ENCODE peak calls at places on chromosomes 3 and 15, in ten cellular contexts. One of them, this sample, is unnamed.

GRCh38 chr3:109143646-109144045 is 7.1 kb downstream of the C3orf85 start:
- DNase-seq in colonic mucosa: no peak
- DNase-seq in WERI-Rb-1: no peak
- DNase-seq in tibial nerve: no peak
- DNase-seq in OCI-LY7: no peak
- DNase-seq in PC-3: no peak
- DNase-seq in lower lobe of right lung: no peak
- DNase-seq in sigmoid colon: no peak
- DNase-seq in caudate nucleus: no peak
- DNase-seq in adrenal gland: no peak
- DNase-seq in this sample: no peak

GRCh38 chr15:40957581-40958051 is 4.3 kb downstream of the CHAC1 start:
- DNase-seq in lower lobe of right lung: no peak
- DNase-seq in WERI-Rb-1: no peak
- DNase-seq in OCI-LY7: no peak
- DNase-seq in caudate nucleus: peak
- DNase-seq in PC-3: no peak
- DNase-seq in sigmoid colon: peak
- DNase-seq in tibial nerve: no peak
- DNase-seq in adrenal gland: peak
- DNase-seq in colonic mucosa: peak
- DNase-seq in this sample: no peak

GRCh38 chr3:97917813-97918536 is 54.3 kb downstream of the RIOX2 start:
- DNase-seq in PC-3: no peak
- DNase-seq in tibial nerve: no peak
- DNase-seq in WERI-Rb-1: no peak
- DNase-seq in caudate nucleus: no peak
- DNase-seq in colonic mucosa: no peak
- DNase-seq in lower lobe of right lung: no peak
- DNase-seq in OCI-LY7: no peak
- DNase-seq in adrenal gland: no peak
- DNase-seq in sigmoid colon: no peak
- DNase-seq in this sample: no peak

GRCh38 chr15:100438570-100438969 is 90.2 kb downstream of the CERS3 start:
- DNase-seq in adrenal gland: peak
- DNase-seq in tibial nerve: peak
- DNase-seq in caudate nucleus: peak
- DNase-seq in lower lobe of right lung: peak
- DNase-seq in sigmoid colon: peak
- DNase-seq in colonic mucosa: peak
- DNase-seq in PC-3: peak
- DNase-seq in OCI-LY7: peak
- DNase-seq in WERI-Rb-1: peak
- DNase-seq in this sample: peak

GRCh38 chr15:60941448-60941847 is 287.7 kb downstream of the RORA start:
- DNase-seq in colonic mucosa: no peak
- DNase-seq in sigmoid colon: no peak
- DNase-seq in WERI-Rb-1: no peak
- DNase-seq in adrenal gland: no peak
- DNase-seq in tibial nerve: no peak
- DNase-seq in caudate nucleus: no peak
- DNase-seq in OCI-LY7: no peak
- DNase-seq in lower lobe of right lung: no peak
- DNase-seq in PC-3: peak
- DNase-seq in this sample: no peak

GRCh38 chr3:170226426-170226960 is 4.3 kb downstream of the PRKCI start:
- DNase-seq in sigmoid colon: no peak
- DNase-seq in lower lobe of right lung: no peak
- DNase-seq in adrenal gland: no peak
- DNase-seq in colonic mucosa: no peak
- DNase-seq in PC-3: no peak
- DNase-seq in caudate nucleus: no peak
- DNase-seq in OCI-LY7: no peak
- DNase-seq in tibial nerve: no peak
- DNase-seq in WERI-Rb-1: no peak
- DNase-seq in this sample: no peak

GRCh38 chr3:181698263-181698944 is 13.3 kb upstream of the SOX2 start:
- DNase-seq in lower lobe of right lung: no peak
- DNase-seq in WERI-Rb-1: no peak
- DNase-seq in adrenal gland: no peak
- DNase-seq in caudate nucleus: peak
- DNase-seq in PC-3: no peak
- DNase-seq in tibial nerve: no peak
- DNase-seq in sigmoid colon: no peak
- DNase-seq in colonic mucosa: no peak
- DNase-seq in OCI-LY7: no peak
- DNase-seq in this sample: no peak

GRCh38 chr3:38054166-38054991 is 15.4 kb downstream of the DLEC1 start:
- DNase-seq in WERI-Rb-1: no peak
- DNase-seq in colonic mucosa: no peak
- DNase-seq in OCI-LY7: no peak
- DNase-seq in sigmoid colon: no peak
- DNase-seq in caudate nucleus: no peak
- DNase-seq in adrenal gland: no peak
- DNase-seq in tibial nerve: no peak
- DNase-seq in PC-3: no peak
- DNase-seq in lower lobe of right lung: peak
- DNase-seq in this sample: no peak

GRCh38 chr15:42060797-42061196 is 33.6 kb downstream of the PLA2G4D start:
- DNase-seq in adrenal gland: no peak
- DNase-seq in caudate nucleus: no peak
- DNase-seq in WERI-Rb-1: peak
- DNase-seq in colonic mucosa: peak
- DNase-seq in PC-3: no peak
- DNase-seq in lower lobe of right lung: no peak
- DNase-seq in sigmoid colon: no peak
- DNase-seq in tibial nerve: no peak
- DNase-seq in OCI-LY7: no peak
- DNase-seq in this sample: no peak

GRCh38 chr3:195150194-195151118 is 120.5 kb downstream of the XXYLT1 start:
- DNase-seq in colonic mucosa: peak
- DNase-seq in OCI-LY7: peak
- DNase-seq in lower lobe of right lung: peak
- DNase-seq in sigmoid colon: peak
- DNase-seq in WERI-Rb-1: no peak
- DNase-seq in adrenal gland: peak
- DNase-seq in tibial nerve: no peak
- DNase-seq in caudate nucleus: peak
- DNase-seq in PC-3: peak
- DNase-seq in this sample: no peak

GRCh38 chr3:72123908-72124441 is 339.0 kb upstream of the PROK2 start:
- DNase-seq in lower lobe of right lung: no peak
- DNase-seq in WERI-Rb-1: no peak
- DNase-seq in sigmoid colon: peak
- DNase-seq in caudate nucleus: no peak
- DNase-seq in colonic mucosa: no peak
- DNase-seq in OCI-LY7: no peak
- DNase-seq in PC-3: peak
- DNase-seq in tibial nerve: peak
- DNase-seq in adrenal gland: peak
- DNase-seq in this sample: no peak
- H3K27ac ChIP-seq in lower lobe of right lung: no peak
- H3K27ac ChIP-seq in WERI-Rb-1: no peak
- H3K27ac ChIP-seq in sigmoid colon: no peak
- H3K27ac ChIP-seq in caudate nucleus: no peak
- H3K27ac ChIP-seq in colonic mucosa: no peak
- H3K27ac ChIP-seq in OCI-LY7: no peak
- H3K27ac ChIP-seq in PC-3: no peak
- H3K27ac ChIP-seq in tibial nerve: no peak
- H3K27ac ChIP-seq in adrenal gland: no peak
- H3K27ac ChIP-seq in this sample: no peak

GRCh38 chr3:46895204-46895660 is 17.7 kb downstream of the PTH1R start:
- DNase-seq in adrenal gland: peak
- DNase-seq in OCI-LY7: peak
- DNase-seq in WERI-Rb-1: peak
- DNase-seq in PC-3: peak
- DNase-seq in caudate nucleus: no peak
- DNase-seq in tibial nerve: peak
- DNase-seq in colonic mucosa: peak
- DNase-seq in lower lobe of right lung: peak
- DNase-seq in sigmoid colon: peak
- DNase-seq in this sample: peak

GRCh38 chr3:46895761-46896160 is 18.2 kb downstream of the PTH1R start:
- DNase-seq in sigmoid colon: no peak
- DNase-seq in colonic mucosa: no peak
- DNase-seq in PC-3: no peak
- DNase-seq in tibial nerve: no peak
- DNase-seq in WERI-Rb-1: no peak
- DNase-seq in adrenal gland: peak
- DNase-seq in OCI-LY7: no peak
- DNase-seq in lower lobe of right lung: peak
- DNase-seq in caudate nucleus: no peak
- DNase-seq in this sample: no peak

GRCh38 chr3:46893146-46893748 is 15.7 kb downstream of the PTH1R start:
- DNase-seq in colonic mucosa: no peak
- DNase-seq in WERI-Rb-1: no peak
- DNase-seq in OCI-LY7: no peak
- DNase-seq in adrenal gland: no peak
- DNase-seq in tibial nerve: no peak
- DNase-seq in caudate nucleus: no peak
- DNase-seq in PC-3: no peak
- DNase-seq in sigmoid colon: no peak
- DNase-seq in lower lobe of right lung: peak
- DNase-seq in this sample: no peak

GRCh38 chr3:46893763-46894162 is 16.2 kb downstream of the PTH1R start:
- DNase-seq in sigmoid colon: no peak
- DNase-seq in adrenal gland: no peak
- DNase-seq in caudate nucleus: no peak
- DNase-seq in OCI-LY7: no peak
- DNase-seq in WERI-Rb-1: no peak
- DNase-seq in lower lobe of right lung: peak
- DNase-seq in PC-3: no peak
- DNase-seq in colonic mucosa: no peak
- DNase-seq in tibial nerve: no peak
- DNase-seq in this sample: no peak

DNA sequence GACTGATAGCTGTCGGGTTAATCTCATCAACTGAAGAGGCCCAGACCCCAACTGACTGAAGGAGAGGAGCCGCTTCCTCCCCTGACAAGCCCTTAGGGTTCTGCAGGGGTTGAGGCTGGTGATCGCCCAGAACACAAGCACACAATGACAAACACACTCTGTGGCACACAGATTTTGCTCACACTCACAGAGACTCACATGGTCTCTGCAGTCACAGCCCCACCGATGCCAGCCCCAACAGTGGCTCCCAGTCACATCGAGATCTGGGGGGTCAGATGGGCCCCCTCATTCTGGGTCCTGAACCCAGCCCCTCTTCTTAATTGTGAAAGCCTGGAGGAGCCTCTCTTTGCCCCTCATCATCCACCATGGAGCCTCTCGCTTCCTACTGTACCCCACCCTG is 16.7 kb downstream of the PTH1R start:
- DNase-seq in WERI-Rb-1: no peak
- DNase-seq in PC-3: no peak
- DNase-seq in adrenal gland: no peak
- DNase-seq in tibial nerve: no peak
- DNase-seq in OCI-LY7: no peak
- DNase-seq in colonic mucosa: no peak
- DNase-seq in caudate nucleus: no peak
- DNase-seq in sigmoid colon: no peak
- DNase-seq in lower lobe of right lung: peak
- DNase-seq in this sample: no peak
- H3K27ac ChIP-seq in WERI-Rb-1: no peak
- H3K27ac ChIP-seq in PC-3: no peak
- H3K27ac ChIP-seq in adrenal gland: no peak
- H3K27ac ChIP-seq in tibial nerve: no peak
- H3K27ac ChIP-seq in OCI-LY7: no peak
- H3K27ac ChIP-seq in colonic mucosa: no peak
- H3K27ac ChIP-seq in caudate nucleus: peak
- H3K27ac ChIP-seq in sigmoid colon: no peak
- H3K27ac ChIP-seq in lower lobe of right lung: no peak
- H3K27ac ChIP-seq in this sample: no peak

DNA sequence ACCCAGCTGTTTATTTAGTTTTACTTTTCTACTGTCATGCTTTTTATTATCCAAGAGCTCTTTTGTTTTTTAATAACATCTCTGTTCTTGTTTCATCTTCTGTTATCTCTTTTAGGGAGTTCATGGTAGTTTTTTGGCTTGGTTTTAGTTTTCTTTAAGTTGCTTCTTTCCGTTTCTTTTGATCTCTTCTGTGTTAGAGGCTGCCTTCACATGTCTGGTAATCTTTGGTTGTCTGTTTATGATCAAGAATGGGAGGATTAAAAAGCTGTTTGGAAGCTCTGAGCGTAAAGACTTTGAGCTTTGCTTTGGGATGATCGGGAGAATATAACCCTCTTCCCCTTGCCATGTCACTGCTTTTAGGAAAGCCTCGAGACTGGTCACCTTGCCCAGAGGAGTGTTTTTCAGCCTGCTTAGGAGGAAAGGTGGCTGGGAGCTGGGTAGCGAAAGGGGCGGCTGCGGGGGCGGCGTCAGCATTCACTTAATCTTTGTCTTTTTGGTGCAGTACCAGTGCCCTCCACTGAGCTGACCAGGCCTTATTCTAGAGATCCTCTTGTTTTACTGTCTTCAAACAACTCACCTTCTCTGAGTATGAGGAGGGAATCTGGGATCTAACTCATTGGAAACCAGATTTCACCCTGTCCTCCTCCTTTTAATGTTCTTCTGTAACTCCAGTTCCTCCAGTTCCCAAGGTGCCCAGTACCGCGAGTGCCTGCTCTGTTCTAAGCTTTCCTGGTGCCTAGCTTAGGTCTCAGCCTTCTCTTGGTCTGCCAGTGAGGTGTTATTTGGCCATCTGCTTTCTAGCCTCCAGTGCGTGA is 15.5 kb downstream of the TATDN2 start:
- DNase-seq in sigmoid colon: peak
- DNase-seq in caudate nucleus: no peak
- DNase-seq in tibial nerve: no peak
- DNase-seq in colonic mucosa: no peak
- DNase-seq in PC-3: peak
- DNase-seq in lower lobe of right lung: no peak
- DNase-seq in OCI-LY7: peak
- DNase-seq in WERI-Rb-1: peak
- DNase-seq in adrenal gland: peak
- DNase-seq in this sample: peak
- H3K27ac ChIP-seq in sigmoid colon: peak
- H3K27ac ChIP-seq in caudate nucleus: no peak
- H3K27ac ChIP-seq in tibial nerve: no peak
- H3K27ac ChIP-seq in colonic mucosa: no peak
- H3K27ac ChIP-seq in PC-3: no peak
- H3K27ac ChIP-seq in lower lobe of right lung: no peak
- H3K27ac ChIP-seq in OCI-LY7: no peak
- H3K27ac ChIP-seq in WERI-Rb-1: peak
- H3K27ac ChIP-seq in adrenal gland: no peak
- H3K27ac ChIP-seq in this sample: peak

GRCh38 chr15:25829075-25829474 is 34.1 kb downstream of the ATP10A start:
- DNase-seq in WERI-Rb-1: no peak
- DNase-seq in colonic mucosa: no peak
- DNase-seq in tibial nerve: no peak
- DNase-seq in lower lobe of right lung: no peak
- DNase-seq in OCI-LY7: no peak
- DNase-seq in PC-3: no peak
- DNase-seq in adrenal gland: no peak
- DNase-seq in sigmoid colon: no peak
- DNase-seq in caudate nucleus: no peak
- DNase-seq in this sample: no peak

GRCh38 chr15:25830844-25831443 is 32.2 kb downstream of the ATP10A start:
- DNase-seq in OCI-LY7: no peak
- DNase-seq in PC-3: peak
- DNase-seq in lower lobe of right lung: no peak
- DNase-seq in colonic mucosa: no peak
- DNase-seq in adrenal gland: no peak
- DNase-seq in WERI-Rb-1: no peak
- DNase-seq in sigmoid colon: peak
- DNase-seq in caudate nucleus: no peak
- DNase-seq in tibial nerve: no peak
- DNase-seq in this sample: no peak

GRCh38 chr15:25832158-25832557 is 31.0 kb downstream of the ATP10A start:
- DNase-seq in tibial nerve: no peak
- DNase-seq in adrenal gland: no peak
- DNase-seq in PC-3: no peak
- DNase-seq in colonic mucosa: no peak
- DNase-seq in sigmoid colon: no peak
- DNase-seq in caudate nucleus: no peak
- DNase-seq in lower lobe of right lung: no peak
- DNase-seq in OCI-LY7: peak
- DNase-seq in WERI-Rb-1: no peak
- DNase-seq in this sample: no peak
- H3K27ac ChIP-seq in tibial nerve: no peak
- H3K27ac ChIP-seq in adrenal gland: no peak
- H3K27ac ChIP-seq in PC-3: no peak
- H3K27ac ChIP-seq in colonic mucosa: peak
- H3K27ac ChIP-seq in sigmoid colon: peak
- H3K27ac ChIP-seq in caudate nucleus: no peak
- H3K27ac ChIP-seq in lower lobe of right lung: no peak
- H3K27ac ChIP-seq in OCI-LY7: peak
- H3K27ac ChIP-seq in WERI-Rb-1: no peak
- H3K27ac ChIP-seq in this sample: no peak